ENCODE peak calls at places on chromosomes 2 and 18, in nine cellular contexts. One of them, this sample, is unnamed.

GRCh38 chr2:72999729-73000725 is 71.5 kb downstream of the SFXN5 start:
- DNase-seq in mucosa of descending colon: no peak
- DNase-seq in activated CD4-positive, alpha-beta T cell treated with anti-CD3 and anti-CD28 coated beads, Interleukin-2, amount 10 ng/mL, durations not matched to agents 7 days and 5 days: no peak
- DNase-seq in stimulated activated CD4-positive, alpha-beta T cell treated with anti-CD3 and anti-CD28 coated beads, Interleukin-12 subunit alpha, Interleukin-12 subunit beta, amount 100 ng/mL, for 4 hours: no peak
- DNase-seq in COR-L47: no peak
- DNase-seq in HTR-8/SVneo: peak; percentile 28
- DNase-seq in stimulated activated CD8-positive, alpha-beta memory T cell treated with anti-CD3 and anti-CD28 coated beads, Interleukin-15, amount 100 ng/mL, for 24 hours: no peak
- DNase-seq in posterior vena cava: peak; percentile 66
- DNase-seq in GM23248: peak; percentile 52
- DNase-seq in this sample: no peak

GRCh38 chr18:76446321-76446720 is 48.7 kb downstream of the ZNF516 start:
- DNase-seq in mucosa of descending colon: no peak
- DNase-seq in activated CD4-positive, alpha-beta T cell treated with anti-CD3 and anti-CD28 coated beads, Interleukin-2, amount 10 ng/mL, durations not matched to agents 7 days and 5 days: no peak
- DNase-seq in stimulated activated CD4-positive, alpha-beta T cell treated with anti-CD3 and anti-CD28 coated beads, Interleukin-12 subunit alpha, Interleukin-12 subunit beta, amount 100 ng/mL, for 4 hours: no peak
- DNase-seq in COR-L47: no peak
- DNase-seq in HTR-8/SVneo: no peak
- DNase-seq in stimulated activated CD8-positive, alpha-beta memory T cell treated with anti-CD3 and anti-CD28 coated beads, Interleukin-15, amount 100 ng/mL, for 24 hours: no peak
- DNase-seq in posterior vena cava: peak; percentile 58
- DNase-seq in GM23248: peak; percentile 35
- DNase-seq in this sample: no peak

GRCh38 chr2:182504903-182505302 is 78.1 kb upstream of the PDE1A start:
- DNase-seq in mucosa of descending colon: no peak
- DNase-seq in activated CD4-positive, alpha-beta T cell treated with anti-CD3 and anti-CD28 coated beads, Interleukin-2, amount 10 ng/mL, durations not matched to agents 7 days and 5 days: no peak
- DNase-seq in stimulated activated CD4-positive, alpha-beta T cell treated with anti-CD3 and anti-CD28 coated beads, Interleukin-12 subunit alpha, Interleukin-12 subunit beta, amount 100 ng/mL, for 4 hours: no peak
- DNase-seq in COR-L47: no peak
- DNase-seq in HTR-8/SVneo: peak; percentile 11
- DNase-seq in stimulated activated CD8-positive, alpha-beta memory T cell treated with anti-CD3 and anti-CD28 coated beads, Interleukin-15, amount 100 ng/mL, for 24 hours: no peak
- DNase-seq in posterior vena cava: no peak
- DNase-seq in GM23248: peak; percentile 88
- DNase-seq in this sample: no peak

GRCh38 chr2:51795248-51795888 is 763.4 kb upstream of the NRXN1 start:
- DNase-seq in mucosa of descending colon: peak; percentile 59
- DNase-seq in activated CD4-positive, alpha-beta T cell treated with anti-CD3 and anti-CD28 coated beads, Interleukin-2, amount 10 ng/mL, durations not matched to agents 7 days and 5 days: no peak
- DNase-seq in stimulated activated CD4-positive, alpha-beta T cell treated with anti-CD3 and anti-CD28 coated beads, Interleukin-12 subunit alpha, Interleukin-12 subunit beta, amount 100 ng/mL, for 4 hours: no peak
- DNase-seq in COR-L47: peak; percentile 80
- DNase-seq in HTR-8/SVneo: no peak
- DNase-seq in stimulated activated CD8-positive, alpha-beta memory T cell treated with anti-CD3 and anti-CD28 coated beads, Interleukin-15, amount 100 ng/mL, for 24 hours: no peak
- DNase-seq in posterior vena cava: no peak
- DNase-seq in GM23248: no peak
- DNase-seq in this sample: peak; percentile 38

GRCh38 chr2:169862816-169863215 is 35.6 kb downstream of the UBR3 start:
- DNase-seq in mucosa of descending colon: no peak
- DNase-seq in activated CD4-positive, alpha-beta T cell treated with anti-CD3 and anti-CD28 coated beads, Interleukin-2, amount 10 ng/mL, durations not matched to agents 7 days and 5 days: no peak
- DNase-seq in stimulated activated CD4-positive, alpha-beta T cell treated with anti-CD3 and anti-CD28 coated beads, Interleukin-12 subunit alpha, Interleukin-12 subunit beta, amount 100 ng/mL, for 4 hours: no peak
- DNase-seq in COR-L47: no peak
- DNase-seq in HTR-8/SVneo: no peak
- DNase-seq in stimulated activated CD8-positive, alpha-beta memory T cell treated with anti-CD3 and anti-CD28 coated beads, Interleukin-15, amount 100 ng/mL, for 24 hours: no peak
- DNase-seq in posterior vena cava: no peak
- DNase-seq in GM23248: no peak
- DNase-seq in this sample: no peak

GRCh38 chr2:142012797-142013196 is 118.0 kb downstream of the LRP1B start:
- DNase-seq in mucosa of descending colon: no peak
- DNase-seq in activated CD4-positive, alpha-beta T cell treated with anti-CD3 and anti-CD28 coated beads, Interleukin-2, amount 10 ng/mL, durations not matched to agents 7 days and 5 days: no peak
- DNase-seq in stimulated activated CD4-positive, alpha-beta T cell treated with anti-CD3 and anti-CD28 coated beads, Interleukin-12 subunit alpha, Interleukin-12 subunit beta, amount 100 ng/mL, for 4 hours: no peak
- DNase-seq in COR-L47: no peak
- DNase-seq in HTR-8/SVneo: no peak
- DNase-seq in stimulated activated CD8-positive, alpha-beta memory T cell treated with anti-CD3 and anti-CD28 coated beads, Interleukin-15, amount 100 ng/mL, for 24 hours: no peak
- DNase-seq in posterior vena cava: no peak
- DNase-seq in GM23248: no peak
- DNase-seq in this sample: no peak

GRCh38 chr2:224887159-224887558 is 155.1 kb downstream of the DOCK10 start:
- DNase-seq in mucosa of descending colon: no peak
- DNase-seq in activated CD4-positive, alpha-beta T cell treated with anti-CD3 and anti-CD28 coated beads, Interleukin-2, amount 10 ng/mL, durations not matched to agents 7 days and 5 days: no peak
- DNase-seq in stimulated activated CD4-positive, alpha-beta T cell treated with anti-CD3 and anti-CD28 coated beads, Interleukin-12 subunit alpha, Interleukin-12 subunit beta, amount 100 ng/mL, for 4 hours: no peak
- DNase-seq in COR-L47: no peak
- DNase-seq in HTR-8/SVneo: no peak
- DNase-seq in stimulated activated CD8-positive, alpha-beta memory T cell treated with anti-CD3 and anti-CD28 coated beads, Interleukin-15, amount 100 ng/mL, for 24 hours: no peak
- DNase-seq in posterior vena cava: no peak
- DNase-seq in GM23248: peak; percentile 83
- DNase-seq in this sample: no peak

GRCh38 chr2:237927135-237927534 is 39.7 kb upstream of the UBE2F start:
- DNase-seq in mucosa of descending colon: no peak
- DNase-seq in activated CD4-positive, alpha-beta T cell treated with anti-CD3 and anti-CD28 coated beads, Interleukin-2, amount 10 ng/mL, durations not matched to agents 7 days and 5 days: no peak
- DNase-seq in stimulated activated CD4-positive, alpha-beta T cell treated with anti-CD3 and anti-CD28 coated beads, Interleukin-12 subunit alpha, Interleukin-12 subunit beta, amount 100 ng/mL, for 4 hours: no peak
- DNase-seq in COR-L47: no peak
- DNase-seq in HTR-8/SVneo: no peak
- DNase-seq in stimulated activated CD8-positive, alpha-beta memory T cell treated with anti-CD3 and anti-CD28 coated beads, Interleukin-15, amount 100 ng/mL, for 24 hours: no peak
- DNase-seq in posterior vena cava: peak; percentile 15
- DNase-seq in GM23248: peak; percentile 18
- DNase-seq in this sample: no peak

GRCh38 chr2:180222642-180223041 is 215.5 kb upstream of the CWC22 start:
- DNase-seq in mucosa of descending colon: no peak
- DNase-seq in activated CD4-positive, alpha-beta T cell treated with anti-CD3 and anti-CD28 coated beads, Interleukin-2, amount 10 ng/mL, durations not matched to agents 7 days and 5 days: no peak
- DNase-seq in stimulated activated CD4-positive, alpha-beta T cell treated with anti-CD3 and anti-CD28 coated beads, Interleukin-12 subunit alpha, Interleukin-12 subunit beta, amount 100 ng/mL, for 4 hours: no peak
- DNase-seq in COR-L47: no peak
- DNase-seq in HTR-8/SVneo: no peak
- DNase-seq in stimulated activated CD8-positive, alpha-beta memory T cell treated with anti-CD3 and anti-CD28 coated beads, Interleukin-15, amount 100 ng/mL, for 24 hours: no peak
- DNase-seq in posterior vena cava: no peak
- DNase-seq in GM23248: peak; percentile 98
- DNase-seq in this sample: no peak

GRCh38 chr18:78742346-78742745 is 237.3 kb upstream of the SALL3 start:
- DNase-seq in mucosa of descending colon: no peak
- DNase-seq in activated CD4-positive, alpha-beta T cell treated with anti-CD3 and anti-CD28 coated beads, Interleukin-2, amount 10 ng/mL, durations not matched to agents 7 days and 5 days: no peak
- DNase-seq in stimulated activated CD4-positive, alpha-beta T cell treated with anti-CD3 and anti-CD28 coated beads, Interleukin-12 subunit alpha, Interleukin-12 subunit beta, amount 100 ng/mL, for 4 hours: no peak
- DNase-seq in COR-L47: no peak
- DNase-seq in HTR-8/SVneo: no peak
- DNase-seq in stimulated activated CD8-positive, alpha-beta memory T cell treated with anti-CD3 and anti-CD28 coated beads, Interleukin-15, amount 100 ng/mL, for 24 hours: no peak
- DNase-seq in posterior vena cava: peak; percentile 56
- DNase-seq in GM23248: no peak
- DNase-seq in this sample: no peak

GRCh38 chr2:9681427-9681817 is 50.6 kb upstream of the YWHAQ start:
- DNase-seq in mucosa of descending colon: no peak
- DNase-seq in activated CD4-positive, alpha-beta T cell treated with anti-CD3 and anti-CD28 coated beads, Interleukin-2, amount 10 ng/mL, durations not matched to agents 7 days and 5 days: peak; percentile 67
- DNase-seq in stimulated activated CD4-positive, alpha-beta T cell treated with anti-CD3 and anti-CD28 coated beads, Interleukin-12 subunit alpha, Interleukin-12 subunit beta, amount 100 ng/mL, for 4 hours: no peak
- DNase-seq in COR-L47: no peak
- DNase-seq in HTR-8/SVneo: no peak
- DNase-seq in stimulated activated CD8-positive, alpha-beta memory T cell treated with anti-CD3 and anti-CD28 coated beads, Interleukin-15, amount 100 ng/mL, for 24 hours: no peak
- DNase-seq in posterior vena cava: no peak
- DNase-seq in GM23248: no peak
- DNase-seq in this sample: no peak

GRCh38 chr2:2270808-2271415 is 60.2 kb downstream of the MYT1L start:
- DNase-seq in mucosa of descending colon: no peak
- DNase-seq in activated CD4-positive, alpha-beta T cell treated with anti-CD3 and anti-CD28 coated beads, Interleukin-2, amount 10 ng/mL, durations not matched to agents 7 days and 5 days: no peak
- DNase-seq in stimulated activated CD4-positive, alpha-beta T cell treated with anti-CD3 and anti-CD28 coated beads, Interleukin-12 subunit alpha, Interleukin-12 subunit beta, amount 100 ng/mL, for 4 hours: no peak
- DNase-seq in COR-L47: no peak
- DNase-seq in HTR-8/SVneo: no peak
- DNase-seq in stimulated activated CD8-positive, alpha-beta memory T cell treated with anti-CD3 and anti-CD28 coated beads, Interleukin-15, amount 100 ng/mL, for 24 hours: no peak
- DNase-seq in posterior vena cava: no peak
- DNase-seq in GM23248: peak; percentile 36
- DNase-seq in this sample: no peak

GRCh38 chr2:234025475-234025874 is 25.0 kb upstream of the SPP2 start:
- DNase-seq in mucosa of descending colon: no peak
- DNase-seq in activated CD4-positive, alpha-beta T cell treated with anti-CD3 and anti-CD28 coated beads, Interleukin-2, amount 10 ng/mL, durations not matched to agents 7 days and 5 days: peak; percentile 35
- DNase-seq in stimulated activated CD4-positive, alpha-beta T cell treated with anti-CD3 and anti-CD28 coated beads, Interleukin-12 subunit alpha, Interleukin-12 subunit beta, amount 100 ng/mL, for 4 hours: no peak
- DNase-seq in COR-L47: no peak
- DNase-seq in HTR-8/SVneo: no peak
- DNase-seq in stimulated activated CD8-positive, alpha-beta memory T cell treated with anti-CD3 and anti-CD28 coated beads, Interleukin-15, amount 100 ng/mL, for 24 hours: no peak
- DNase-seq in posterior vena cava: no peak
- DNase-seq in GM23248: peak; percentile 9
- DNase-seq in this sample: no peak

GRCh38 chr18:13271512-13271911 is 53.0 kb downstream of the LDLRAD4 start:
- DNase-seq in mucosa of descending colon: no peak
- DNase-seq in activated CD4-positive, alpha-beta T cell treated with anti-CD3 and anti-CD28 coated beads, Interleukin-2, amount 10 ng/mL, durations not matched to agents 7 days and 5 days: no peak
- DNase-seq in stimulated activated CD4-positive, alpha-beta T cell treated with anti-CD3 and anti-CD28 coated beads, Interleukin-12 subunit alpha, Interleukin-12 subunit beta, amount 100 ng/mL, for 4 hours: no peak
- DNase-seq in COR-L47: no peak
- DNase-seq in HTR-8/SVneo: no peak
- DNase-seq in stimulated activated CD8-positive, alpha-beta memory T cell treated with anti-CD3 and anti-CD28 coated beads, Interleukin-15, amount 100 ng/mL, for 24 hours: no peak
- DNase-seq in posterior vena cava: peak; percentile 44
- DNase-seq in GM23248: no peak
- DNase-seq in this sample: no peak

GRCh38 chr2:231394201-231395141 is 1.0 kb upstream of the B3GNT7 start:
- DNase-seq in mucosa of descending colon: no peak
- DNase-seq in activated CD4-positive, alpha-beta T cell treated with anti-CD3 and anti-CD28 coated beads, Interleukin-2, amount 10 ng/mL, durations not matched to agents 7 days and 5 days: no peak
- DNase-seq in stimulated activated CD4-positive, alpha-beta T cell treated with anti-CD3 and anti-CD28 coated beads, Interleukin-12 subunit alpha, Interleukin-12 subunit beta, amount 100 ng/mL, for 4 hours: no peak
- DNase-seq in COR-L47: no peak
- DNase-seq in HTR-8/SVneo: no peak
- DNase-seq in stimulated activated CD8-positive, alpha-beta memory T cell treated with anti-CD3 and anti-CD28 coated beads, Interleukin-15, amount 100 ng/mL, for 24 hours: no peak
- DNase-seq in posterior vena cava: no peak
- DNase-seq in GM23248: no peak
- DNase-seq in this sample: no peak

GRCh38 chr2:157620956-157621355 is 7.7 kb downstream of the ACVR1C start:
- DNase-seq in mucosa of descending colon: no peak
- DNase-seq in activated CD4-positive, alpha-beta T cell treated with anti-CD3 and anti-CD28 coated beads, Interleukin-2, amount 10 ng/mL, durations not matched to agents 7 days and 5 days: no peak
- DNase-seq in stimulated activated CD4-positive, alpha-beta T cell treated with anti-CD3 and anti-CD28 coated beads, Interleukin-12 subunit alpha, Interleukin-12 subunit beta, amount 100 ng/mL, for 4 hours: no peak
- DNase-seq in COR-L47: no peak
- DNase-seq in HTR-8/SVneo: no peak
- DNase-seq in stimulated activated CD8-positive, alpha-beta memory T cell treated with anti-CD3 and anti-CD28 coated beads, Interleukin-15, amount 100 ng/mL, for 24 hours: no peak
- DNase-seq in posterior vena cava: no peak
- DNase-seq in GM23248: peak; percentile 71
- DNase-seq in this sample: no peak

GRCh38 chr18:44943201-44943881 is 262.7 kb downstream of the SETBP1 start:
- DNase-seq in mucosa of descending colon: no peak
- DNase-seq in activated CD4-positive, alpha-beta T cell treated with anti-CD3 and anti-CD28 coated beads, Interleukin-2, amount 10 ng/mL, durations not matched to agents 7 days and 5 days: no peak
- DNase-seq in stimulated activated CD4-positive, alpha-beta T cell treated with anti-CD3 and anti-CD28 coated beads, Interleukin-12 subunit alpha, Interleukin-12 subunit beta, amount 100 ng/mL, for 4 hours: no peak
- DNase-seq in COR-L47: peak; percentile 61
- DNase-seq in HTR-8/SVneo: no peak
- DNase-seq in stimulated activated CD8-positive, alpha-beta memory T cell treated with anti-CD3 and anti-CD28 coated beads, Interleukin-15, amount 100 ng/mL, for 24 hours: no peak
- DNase-seq in posterior vena cava: no peak
- DNase-seq in GM23248: peak; percentile 66
- DNase-seq in this sample: no peak

GRCh38 chr2:182447163-182447562 is 20.3 kb upstream of the PDE1A start:
- DNase-seq in mucosa of descending colon: no peak
- DNase-seq in activated CD4-positive, alpha-beta T cell treated with anti-CD3 and anti-CD28 coated beads, Interleukin-2, amount 10 ng/mL, durations not matched to agents 7 days and 5 days: no peak
- DNase-seq in stimulated activated CD4-positive, alpha-beta T cell treated with anti-CD3 and anti-CD28 coated beads, Interleukin-12 subunit alpha, Interleukin-12 subunit beta, amount 100 ng/mL, for 4 hours: no peak
- DNase-seq in COR-L47: no peak
- DNase-seq in HTR-8/SVneo: no peak
- DNase-seq in stimulated activated CD8-positive, alpha-beta memory T cell treated with anti-CD3 and anti-CD28 coated beads, Interleukin-15, amount 100 ng/mL, for 24 hours: no peak
- DNase-seq in posterior vena cava: no peak
- DNase-seq in GM23248: peak; percentile 17
- DNase-seq in this sample: no peak

GRCh38 chr2:21038403-21039073 is 5.3 kb downstream of the APOB start:
- DNase-seq in mucosa of descending colon: no peak
- DNase-seq in activated CD4-positive, alpha-beta T cell treated with anti-CD3 and anti-CD28 coated beads, Interleukin-2, amount 10 ng/mL, durations not matched to agents 7 days and 5 days: no peak
- DNase-seq in stimulated activated CD4-positive, alpha-beta T cell treated with anti-CD3 and anti-CD28 coated beads, Interleukin-12 subunit alpha, Interleukin-12 subunit beta, amount 100 ng/mL, for 4 hours: no peak
- DNase-seq in COR-L47: no peak
- DNase-seq in HTR-8/SVneo: no peak
- DNase-seq in stimulated activated CD8-positive, alpha-beta memory T cell treated with anti-CD3 and anti-CD28 coated beads, Interleukin-15, amount 100 ng/mL, for 24 hours: no peak
- DNase-seq in posterior vena cava: no peak
- DNase-seq in GM23248: peak; percentile 23
- DNase-seq in this sample: peak; percentile 15

GRCh38 chr18:78822171-78822570 is 157.4 kb upstream of the SALL3 start:
- DNase-seq in mucosa of descending colon: no peak
- DNase-seq in activated CD4-positive, alpha-beta T cell treated with anti-CD3 and anti-CD28 coated beads, Interleukin-2, amount 10 ng/mL, durations not matched to agents 7 days and 5 days: no peak
- DNase-seq in stimulated activated CD4-positive, alpha-beta T cell treated with anti-CD3 and anti-CD28 coated beads, Interleukin-12 subunit alpha, Interleukin-12 subunit beta, amount 100 ng/mL, for 4 hours: no peak
- DNase-seq in COR-L47: no peak
- DNase-seq in HTR-8/SVneo: no peak
- DNase-seq in stimulated activated CD8-positive, alpha-beta memory T cell treated with anti-CD3 and anti-CD28 coated beads, Interleukin-15, amount 100 ng/mL, for 24 hours: no peak
- DNase-seq in posterior vena cava: no peak
- DNase-seq in GM23248: no peak
- DNase-seq in this sample: peak; percentile 25

GRCh38 chr2:16030206-16031054 is 90.1 kb downstream of the MYCN start:
- DNase-seq in mucosa of descending colon: no peak
- DNase-seq in activated CD4-positive, alpha-beta T cell treated with anti-CD3 and anti-CD28 coated beads, Interleukin-2, amount 10 ng/mL, durations not matched to agents 7 days and 5 days: no peak
- DNase-seq in stimulated activated CD4-positive, alpha-beta T cell treated with anti-CD3 and anti-CD28 coated beads, Interleukin-12 subunit alpha, Interleukin-12 subunit beta, amount 100 ng/mL, for 4 hours: no peak
- DNase-seq in COR-L47: no peak
- DNase-seq in HTR-8/SVneo: no peak
- DNase-seq in stimulated activated CD8-positive, alpha-beta memory T cell treated with anti-CD3 and anti-CD28 coated beads, Interleukin-15, amount 100 ng/mL, for 24 hours: no peak
- DNase-seq in posterior vena cava: no peak
- DNase-seq in GM23248: no peak
- DNase-seq in this sample: no peak

GRCh38 chr2:98308532-98308931 is 37.7 kb upstream of the CNGA3 start:
- DNase-seq in mucosa of descending colon: no peak
- DNase-seq in activated CD4-positive, alpha-beta T cell treated with anti-CD3 and anti-CD28 coated beads, Interleukin-2, amount 10 ng/mL, durations not matched to agents 7 days and 5 days: no peak
- DNase-seq in stimulated activated CD4-positive, alpha-beta T cell treated with anti-CD3 and anti-CD28 coated beads, Interleukin-12 subunit alpha, Interleukin-12 subunit beta, amount 100 ng/mL, for 4 hours: no peak
- DNase-seq in COR-L47: no peak
- DNase-seq in HTR-8/SVneo: no peak
- DNase-seq in stimulated activated CD8-positive, alpha-beta memory T cell treated with anti-CD3 and anti-CD28 coated beads, Interleukin-15, amount 100 ng/mL, for 24 hours: no peak
- DNase-seq in posterior vena cava: no peak
- DNase-seq in GM23248: no peak
- DNase-seq in this sample: peak; percentile 15

GRCh38 chr18:80227472-80227871 is 19.8 kb downstream of the PARD6G start:
- DNase-seq in mucosa of descending colon: no peak
- DNase-seq in activated CD4-positive, alpha-beta T cell treated with anti-CD3 and anti-CD28 coated beads, Interleukin-2, amount 10 ng/mL, durations not matched to agents 7 days and 5 days: no peak
- DNase-seq in stimulated activated CD4-positive, alpha-beta T cell treated with anti-CD3 and anti-CD28 coated beads, Interleukin-12 subunit alpha, Interleukin-12 subunit beta, amount 100 ng/mL, for 4 hours: no peak
- DNase-seq in COR-L47: no peak
- DNase-seq in HTR-8/SVneo: no peak
- DNase-seq in stimulated activated CD8-positive, alpha-beta memory T cell treated with anti-CD3 and anti-CD28 coated beads, Interleukin-15, amount 100 ng/mL, for 24 hours: no peak
- DNase-seq in posterior vena cava: no peak
- DNase-seq in GM23248: no peak
- DNase-seq in this sample: no peak

GRCh38 chr18:25941556-25941955 is 148.9 kb downstream of the SS18 start:
- DNase-seq in mucosa of descending colon: no peak
- DNase-seq in activated CD4-positive, alpha-beta T cell treated with anti-CD3 and anti-CD28 coated beads, Interleukin-2, amount 10 ng/mL, durations not matched to agents 7 days and 5 days: no peak
- DNase-seq in stimulated activated CD4-positive, alpha-beta T cell treated with anti-CD3 and anti-CD28 coated beads, Interleukin-12 subunit alpha, Interleukin-12 subunit beta, amount 100 ng/mL, for 4 hours: no peak
- DNase-seq in COR-L47: no peak
- DNase-seq in HTR-8/SVneo: no peak
- DNase-seq in stimulated activated CD8-positive, alpha-beta memory T cell treated with anti-CD3 and anti-CD28 coated beads, Interleukin-15, amount 100 ng/mL, for 24 hours: no peak
- DNase-seq in posterior vena cava: no peak
- DNase-seq in GM23248: no peak
- DNase-seq in this sample: no peak

GRCh38 chr2:155546715-155547555 is 785.6 kb downstream of the NR4A2 start:
- DNase-seq in mucosa of descending colon: no peak
- DNase-seq in activated CD4-positive, alpha-beta T cell treated with anti-CD3 and anti-CD28 coated beads, Interleukin-2, amount 10 ng/mL, durations not matched to agents 7 days and 5 days: no peak
- DNase-seq in stimulated activated CD4-positive, alpha-beta T cell treated with anti-CD3 and anti-CD28 coated beads, Interleukin-12 subunit alpha, Interleukin-12 subunit beta, amount 100 ng/mL, for 4 hours: no peak
- DNase-seq in COR-L47: no peak
- DNase-seq in HTR-8/SVneo: peak; percentile 2
- DNase-seq in stimulated activated CD8-positive, alpha-beta memory T cell treated with anti-CD3 and anti-CD28 coated beads, Interleukin-15, amount 100 ng/mL, for 24 hours: no peak
- DNase-seq in posterior vena cava: no peak
- DNase-seq in GM23248: peak; percentile 30
- DNase-seq in this sample: no peak

GRCh38 chr2:240374085-240374907 is 61.2 kb upstream of the GPC1 start:
- DNase-seq in mucosa of descending colon: no peak
- DNase-seq in activated CD4-positive, alpha-beta T cell treated with anti-CD3 and anti-CD28 coated beads, Interleukin-2, amount 10 ng/mL, durations not matched to agents 7 days and 5 days: no peak
- DNase-seq in stimulated activated CD4-positive, alpha-beta T cell treated with anti-CD3 and anti-CD28 coated beads, Interleukin-12 subunit alpha, Interleukin-12 subunit beta, amount 100 ng/mL, for 4 hours: no peak
- DNase-seq in COR-L47: no peak
- DNase-seq in HTR-8/SVneo: peak; percentile 92
- DNase-seq in stimulated activated CD8-positive, alpha-beta memory T cell treated with anti-CD3 and anti-CD28 coated beads, Interleukin-15, amount 100 ng/mL, for 24 hours: no peak
- DNase-seq in posterior vena cava: peak; percentile 92
- DNase-seq in GM23248: peak; percentile 96
- DNase-seq in this sample: no peak